ENCODE peak calls at places on chromosomes 5 and 9, in four cellular contexts. D is HCT116; Y is HL-60; S is CD4-positive, alpha-beta memory T cell. O is an unnamed sample.
A peak's percentile ranks its signal among the peaks of the same experiment; 100 is the strongest.

GRCh38 chr5:127313847-127314473 is 23.4 kb downstream of the MEGF10 start:
- DNase-seq in D (peak; percentile 33), Y (peak; percentile 25), S (peak; percentile 38), O (peak; percentile 48)

GRCh38 chr9:33469891-33470290 is 3.8 kb downstream of the NOL6 start:
- DNase-seq in D (no peak), Y (no peak), S (no peak), O (no peak)

GRCh38 chr9:12516573-12516972 is 176.6 kb upstream of the TYRP1 start:
- DNase-seq in D (no peak), Y (no peak), S (no peak), O (no peak)

GRCh38 chr5:155260798-155261197 is 247.2 kb downstream of the KIF4B start:
- DNase-seq in D (peak; percentile 6), Y (peak; percentile 73), S (no peak), O (no peak)

GRCh38 chr9:14752271-14752670 is 29.7 kb upstream of the CER1 start:
- DNase-seq in D (no peak), Y (no peak), S (no peak), O (no peak)

GRCh38 chr5:57386958-57387357 is 95.7 kb downstream of the ACTBL2 start:
- DNase-seq in D (no peak), Y (no peak), S (no peak), O (no peak)

GRCh38 chr5:125357660-125358059 is 611.2 kb upstream of the ZNF608 start:
- DNase-seq in D (no peak), Y (no peak), S (no peak), O (no peak)

GRCh38 chr5:40017918-40018317 is 593.1 kb upstream of the DAB2 start:
- DNase-seq in D (no peak), Y (no peak), S (no peak), O (no peak)

GRCh38 chr5:53298841-53299240 is 181.6 kb upstream of the FST start:
- DNase-seq in D (no peak), Y (no peak), S (no peak), O (no peak)

GRCh38 chr5:67681703-67682102 is 485.1 kb upstream of the CD180 start:
- DNase-seq in D (no peak), Y (no peak), S (no peak), O (no peak)

GRCh38 chr5:169801781-169802180 is 164.7 kb downstream of the DOCK2 start:
- DNase-seq in D (no peak), Y (no peak), S (no peak), O (no peak)

GRCh38 chr9:134554011-134554749 is 87.4 kb upstream of the COL5A1 start:
- DNase-seq in D (no peak), Y (no peak), S (no peak), O (no peak)

GRCh38 chr9:121267689-121268597 is at the start of gene GSN:
- DNase-seq in D (no peak), Y (peak; percentile 52), S (peak; percentile 17), O (peak; percentile 31)

GRCh38 chr9:134381671-134382505 is 55.6 kb downstream of the RXRA start:
- DNase-seq in D (no peak), Y (peak; percentile 83), S (peak; percentile 47), O (no peak)